ENCODE peak calls at places on chromosome 18, in seven cellular contexts. One of them, this sample, is unnamed.

GRCh38 chr18:38369772-38370690 is 804.4 kb upstream of the CELF4 start:
- DNase-seq in HCT116: no peak
- DNase-seq in MM.1S: peak
- DNase-seq in hypothalamus: no peak
- DNase-seq in bronchial epithelial cell: peak
- DNase-seq in activated T-cell treated with anti-CD3 and anti-CD28 coated beads, Interleukin-2, amount 50 U/mL, for 1 hour: no peak
- DNase-seq in germinal center: no peak
- DNase-seq in this sample: no peak

GRCh38 chr18:44725300-44726096 is 44.8 kb downstream of the SETBP1 start:
- DNase-seq in MM.1S: peak
- DNase-seq in activated T-cell treated with anti-CD3 and anti-CD28 coated beads, Interleukin-2, amount 50 U/mL, for 1 hour: peak
- DNase-seq in bronchial epithelial cell: peak
- DNase-seq in HCT116: no peak
- DNase-seq in germinal center: peak
- DNase-seq in hypothalamus: no peak
- DNase-seq in this sample: no peak

GRCh38 chr18:394997-395383 is 105.5 kb downstream of the COLEC12 start:
- DNase-seq in germinal center: no peak
- DNase-seq in hypothalamus: no peak
- DNase-seq in HCT116: no peak
- DNase-seq in MM.1S: no peak
- DNase-seq in activated T-cell treated with anti-CD3 and anti-CD28 coated beads, Interleukin-2, amount 50 U/mL, for 1 hour: no peak
- DNase-seq in bronchial epithelial cell: no peak
- DNase-seq in this sample: no peak

GRCh38 chr18:55318864-55319516 is 269.0 kb downstream of the TCF4 start:
- DNase-seq in MM.1S: no peak
- DNase-seq in activated T-cell treated with anti-CD3 and anti-CD28 coated beads, Interleukin-2, amount 50 U/mL, for 1 hour: no peak
- DNase-seq in HCT116: no peak
- DNase-seq in germinal center: no peak
- DNase-seq in hypothalamus: no peak
- DNase-seq in bronchial epithelial cell: no peak
- DNase-seq in this sample: no peak

GRCh38 chr18:44185981-44186380 is 494.7 kb upstream of the SETBP1 start:
- DNase-seq in HCT116: no peak
- DNase-seq in MM.1S: no peak
- DNase-seq in activated T-cell treated with anti-CD3 and anti-CD28 coated beads, Interleukin-2, amount 50 U/mL, for 1 hour: no peak
- DNase-seq in germinal center: no peak
- DNase-seq in bronchial epithelial cell: no peak
- DNase-seq in hypothalamus: no peak
- DNase-seq in this sample: no peak

GRCh38 chr18:46281185-46282176 is 177.3 kb downstream of the HAUS1 start:
- DNase-seq in HCT116: peak
- DNase-seq in bronchial epithelial cell: peak
- DNase-seq in activated T-cell treated with anti-CD3 and anti-CD28 coated beads, Interleukin-2, amount 50 U/mL, for 1 hour: peak
- DNase-seq in germinal center: peak
- DNase-seq in MM.1S: peak
- DNase-seq in hypothalamus: peak
- DNase-seq in this sample: peak

GRCh38 chr18:77749189-77749588 is 499.5 kb downstream of the GALR1 start:
- DNase-seq in germinal center: peak
- DNase-seq in MM.1S: no peak
- DNase-seq in activated T-cell treated with anti-CD3 and anti-CD28 coated beads, Interleukin-2, amount 50 U/mL, for 1 hour: no peak
- DNase-seq in hypothalamus: no peak
- DNase-seq in bronchial epithelial cell: no peak
- DNase-seq in HCT116: no peak
- DNase-seq in this sample: peak

GRCh38 chr18:63528863-63529492 is 13.2 kb upstream of the SERPINB12 start:
- DNase-seq in germinal center: no peak
- DNase-seq in hypothalamus: no peak
- DNase-seq in MM.1S: no peak
- DNase-seq in activated T-cell treated with anti-CD3 and anti-CD28 coated beads, Interleukin-2, amount 50 U/mL, for 1 hour: no peak
- DNase-seq in bronchial epithelial cell: no peak
- DNase-seq in HCT116: no peak
- DNase-seq in this sample: no peak

GRCh38 chr18:68533641-68534040 is 181.3 kb downstream of the TMX3 start:
- DNase-seq in HCT116: no peak
- DNase-seq in activated T-cell treated with anti-CD3 and anti-CD28 coated beads, Interleukin-2, amount 50 U/mL, for 1 hour: no peak
- DNase-seq in germinal center: no peak
- DNase-seq in hypothalamus: no peak
- DNase-seq in MM.1S: no peak
- DNase-seq in bronchial epithelial cell: no peak
- DNase-seq in this sample: no peak

GRCh38 chr18:57889841-57890240 is 86.7 kb upstream of the ATP8B1 start:
- DNase-seq in HCT116: no peak
- DNase-seq in germinal center: no peak
- DNase-seq in hypothalamus: no peak
- DNase-seq in activated T-cell treated with anti-CD3 and anti-CD28 coated beads, Interleukin-2, amount 50 U/mL, for 1 hour: no peak
- DNase-seq in MM.1S: no peak
- DNase-seq in bronchial epithelial cell: no peak
- DNase-seq in this sample: no peak

GRCh38 chr18:58998421-58999203 is 133.9 kb downstream of the ZNF532 start:
- DNase-seq in germinal center: peak
- DNase-seq in HCT116: no peak
- DNase-seq in hypothalamus: no peak
- DNase-seq in activated T-cell treated with anti-CD3 and anti-CD28 coated beads, Interleukin-2, amount 50 U/mL, for 1 hour: no peak
- DNase-seq in MM.1S: no peak
- DNase-seq in bronchial epithelial cell: peak
- DNase-seq in this sample: peak

GRCh38 chr18:53984021-53984420 is 240.4 kb downstream of the MBD2 start:
- DNase-seq in hypothalamus: no peak
- DNase-seq in MM.1S: no peak
- DNase-seq in activated T-cell treated with anti-CD3 and anti-CD28 coated beads, Interleukin-2, amount 50 U/mL, for 1 hour: no peak
- DNase-seq in HCT116: no peak
- DNase-seq in bronchial epithelial cell: peak
- DNase-seq in germinal center: no peak
- DNase-seq in this sample: no peak

GRCh38 chr18:28147674-28148171 is 29.2 kb downstream of the CDH2 start:
- DNase-seq in germinal center: no peak
- DNase-seq in MM.1S: no peak
- DNase-seq in bronchial epithelial cell: peak
- DNase-seq in activated T-cell treated with anti-CD3 and anti-CD28 coated beads, Interleukin-2, amount 50 U/mL, for 1 hour: no peak
- DNase-seq in HCT116: no peak
- DNase-seq in hypothalamus: no peak
- DNase-seq in this sample: peak

GRCh38 chr18:11861583-11862288 is 10.5 kb downstream of the CHMP1B start:
- DNase-seq in germinal center: no peak
- DNase-seq in MM.1S: no peak
- DNase-seq in hypothalamus: no peak
- DNase-seq in activated T-cell treated with anti-CD3 and anti-CD28 coated beads, Interleukin-2, amount 50 U/mL, for 1 hour: no peak
- DNase-seq in bronchial epithelial cell: no peak
- DNase-seq in HCT116: no peak
- DNase-seq in this sample: no peak

GRCh38 chr18:52323802-52324201 is 16.2 kb upstream of the DCC start:
- DNase-seq in bronchial epithelial cell: no peak
- DNase-seq in HCT116: no peak
- DNase-seq in MM.1S: no peak
- DNase-seq in germinal center: no peak
- DNase-seq in hypothalamus: no peak
- DNase-seq in activated T-cell treated with anti-CD3 and anti-CD28 coated beads, Interleukin-2, amount 50 U/mL, for 1 hour: no peak
- DNase-seq in this sample: no peak

GRCh38 chr18:38077219-38077618 is 511.6 kb upstream of the CELF4 start:
- DNase-seq in HCT116: no peak
- DNase-seq in germinal center: no peak
- DNase-seq in hypothalamus: no peak
- DNase-seq in bronchial epithelial cell: peak
- DNase-seq in MM.1S: peak
- DNase-seq in activated T-cell treated with anti-CD3 and anti-CD28 coated beads, Interleukin-2, amount 50 U/mL, for 1 hour: no peak
- DNase-seq in this sample: no peak

GRCh38 chr18:45249306-45249705 is 366.0 kb upstream of the SLC14A2 start:
- DNase-seq in activated T-cell treated with anti-CD3 and anti-CD28 coated beads, Interleukin-2, amount 50 U/mL, for 1 hour: no peak
- DNase-seq in MM.1S: no peak
- DNase-seq in hypothalamus: no peak
- DNase-seq in HCT116: no peak
- DNase-seq in bronchial epithelial cell: no peak
- DNase-seq in germinal center: no peak
- DNase-seq in this sample: no peak

GRCh38 chr18:59383831-59384230 is 24.8 kb upstream of the LMAN1 start:
- DNase-seq in activated T-cell treated with anti-CD3 and anti-CD28 coated beads, Interleukin-2, amount 50 U/mL, for 1 hour: no peak
- DNase-seq in HCT116: no peak
- DNase-seq in bronchial epithelial cell: no peak
- DNase-seq in MM.1S: no peak
- DNase-seq in germinal center: no peak
- DNase-seq in hypothalamus: no peak
- DNase-seq in this sample: no peak

GRCh38 chr18:46220116-46220515 is 115.9 kb downstream of the HAUS1 start:
- DNase-seq in HCT116: no peak
- DNase-seq in germinal center: no peak
- DNase-seq in hypothalamus: no peak
- DNase-seq in activated T-cell treated with anti-CD3 and anti-CD28 coated beads, Interleukin-2, amount 50 U/mL, for 1 hour: no peak
- DNase-seq in bronchial epithelial cell: peak
- DNase-seq in MM.1S: no peak
- DNase-seq in this sample: no peak